ENCODE peak calls at places on chromosome 15, in six cellular contexts. N is SK-N-SH, T is HCT116, E is GM23248, P is MM.1S, K is PC-3. Z is an unnamed sample.

GRCh38 chr15:98943609-98944111 is 63.9 kb downstream of the PGPEP1L start:
- DNase-seq in E (peak; percentile 48), P (no peak), N (no peak), T (no peak), K (no peak), Z (no peak)

GRCh38 chr15:91852741-91853500 is 587 bp upstream of the SLCO3A1 start:
- DNase-seq in P (peak; percentile 81), K (no peak), N (peak; percentile 91), E (peak; percentile 86), T (no peak), Z (peak; percentile 80)

GRCh38 chr15:82540055-82540983 is at the start of gene RPS17:
- DNase-seq in K (peak; percentile 96), T (peak; percentile 91), N (peak; percentile 100), E (peak; percentile 96), P (peak; percentile 97), Z (peak; percentile 95)

GRCh38 chr15:71008250-71008870 is 106.9 kb upstream of the THSD4 start:
- DNase-seq in N (no peak), K (no peak), E (no peak), T (no peak), P (no peak), Z (no peak)

GRCh38 chr15:77070500-77071337 is at the start of gene TSPAN3:
- DNase-seq in T (peak; percentile 75), N (peak; percentile 98), P (peak; percentile 97), E (peak; percentile 97), K (peak; percentile 92), Z (peak; percentile 98)

GRCh38 chr15:91824256-91824655 is 29.3 kb upstream of the SLCO3A1 start:
- DNase-seq in K (no peak), P (no peak), E (no peak), T (no peak), N (no peak), Z (no peak)

GRCh38 chr15:79849789-79850188 is 47.0 kb downstream of the MTHFS start:
- DNase-seq in N (peak; percentile 30), T (no peak), E (peak; percentile 77), P (no peak), K (peak; percentile 41), Z (peak; percentile 46)

GRCh38 chr15:82648257-82649103 is 1.3 kb upstream of the CPEB1 start:
- DNase-seq in T (no peak), P (no peak), K (no peak), N (peak; percentile 35), E (peak; percentile 33), Z (peak; percentile 65)

GRCh38 chr15:95663156-95663831 is 667.2 kb upstream of the NR2F2 start:
- DNase-seq in T (no peak), N (no peak), K (no peak), P (no peak), E (peak; percentile 78), Z (no peak)

GRCh38 chr15:29533667-29534066 is 264.0 kb upstream of the NSMCE3 start:
- DNase-seq in T (no peak), N (no peak), K (no peak), P (no peak), E (no peak), Z (no peak)

GRCh38 chr15:89139613-89140499 is 51.6 kb downstream of the ABHD2 start:
- DNase-seq in E (no peak), K (no peak), P (no peak), N (peak; percentile 22), T (no peak), Z (peak; percentile 31)

GRCh38 chr15:74208901-74209559 is 6.4 kb upstream of the STRA6 start:
- DNase-seq in T (no peak), N (no peak), K (peak; percentile 27), E (no peak), P (no peak), Z (peak; percentile 55)

GRCh38 chr15:83998486-83998885 is 237.1 kb upstream of the GOLGA6L4 start:
- DNase-seq in T (no peak), N (no peak), P (no peak), K (peak; percentile 56), E (no peak), Z (no peak)

GRCh38 chr15:85865070-85865684 is 70.5 kb upstream of the KLHL25 start:
- DNase-seq in K (peak; percentile 62), N (peak; percentile 71), T (peak; percentile 19), E (peak; percentile 56), P (peak; percentile 33), Z (peak; percentile 91)

GRCh38 chr15:28994830-28995180 is 109.0 kb downstream of the APBA2 start:
- DNase-seq in T (no peak), K (no peak), P (no peak), N (no peak), E (no peak), Z (no peak)

GRCh38 chr15:24878153-24878552 is 76.6 kb upstream of the SNRPN start:
- DNase-seq in N (peak; percentile 57), P (no peak), E (peak; percentile 52), K (peak; percentile 36), T (no peak), Z (no peak)

GRCh38 chr15:50860824-50861223 is 47.7 kb upstream of the AP4E1 start:
- DNase-seq in N (no peak), K (no peak), E (no peak), T (no peak), P (no peak), Z (no peak)
- H3K9ac ChIP-seq in N (no peak overlapping the region), K (no peak overlapping the region), E (no peak overlapping the region), T (no peak overlapping the region), P (no peak overlapping the region), Z (no peak overlapping the region)

GRCh38 chr15:49628379-49628778 is 7.5 kb downstream of the DTWD1 start:
- DNase-seq in K (no peak), E (no peak), P (no peak), N (no peak), T (no peak), Z (no peak)
- TF ChIP-seq EZH2phosphoT487 in K (no peak), E (no peak), P (no peak), N (no peak), T (no peak), Z (no peak)

GRCh38 chr15:40932146-40932545 is 3.0 kb downstream of the DLL4 start:
- DNase-seq in T (no peak), P (no peak), K (no peak), N (peak; percentile 22), E (no peak), Z (no peak)
- H3K4me3 ChIP-seq in T (no peak overlapping the region), P (no peak overlapping the region), K (no peak overlapping the region), N (no peak overlapping the region), E (no peak overlapping the region), Z (no peak overlapping the region)

GRCh38 chr15:43900964-43901363 is 74.2 kb downstream of the WDR76 start:
- DNase-seq in E (no peak), K (no peak), T (no peak), P (no peak), N (no peak), Z (no peak)

GRCh38 chr15:43903864-43904290 is 77.1 kb downstream of the WDR76 start:
- DNase-seq in N (peak; percentile 81), T (peak; percentile 56), E (peak; percentile 65), P (peak; percentile 63), K (peak; percentile 90), Z (peak; percentile 90)

GRCh38 chr15:43901485-43901884 is 74.7 kb downstream of the WDR76 start:
- DNase-seq in P (no peak), N (peak; percentile 56), T (no peak), E (peak; percentile 33), K (no peak), Z (no peak)

GRCh38 chr15:43908641-43909040 is 81.8 kb downstream of the WDR76 start:
- DNase-seq in T (no peak), P (no peak), K (no peak), N (no peak), E (no peak), Z (no peak)

DNA sequence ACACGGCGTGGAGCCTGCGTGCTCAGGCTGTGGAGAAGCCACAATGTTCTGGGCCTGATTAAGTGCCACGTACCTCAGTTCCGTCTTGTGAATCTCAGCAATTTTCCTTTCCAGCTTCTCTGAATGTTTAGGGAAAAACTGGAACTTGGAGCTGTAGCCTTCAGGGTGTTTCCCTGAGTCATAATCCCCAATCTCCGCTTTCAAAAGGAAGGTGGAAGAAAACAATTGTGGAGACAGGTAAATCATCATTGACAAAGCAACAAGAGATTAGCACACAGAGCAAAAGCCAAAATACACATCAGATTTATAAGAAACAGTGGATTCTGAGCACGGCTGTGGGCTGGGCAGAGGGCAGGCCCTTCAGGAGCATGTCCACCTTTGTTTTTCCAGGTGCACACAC is 79.0 kb downstream of the WDR76 start:
- DNase-seq in T (no peak), N (no peak), K (peak; percentile 60), E (no peak), P (no peak), Z (no peak)
- H3K9ac ChIP-seq in T (no peak overlapping the region), N (no peak overlapping the region), K (no peak overlapping the region), E (no peak overlapping the region), P (no peak overlapping the region), Z (no peak overlapping the region)

Z was measured in neural progenitor cell.